ENCODE peak calls at places on chromosomes 5 and 9, in six cellular contexts. M, I, L, G, D and T are unnamed samples.

GRCh38 chr5:68544656-68545565 is 329.4 kb downstream of the PIK3R1 start:
- DNase-seq in M (no peak), I (peak), L (no peak), G (no peak), D (no peak), T (no peak)

GRCh38 chr9:88189371-88189770 is 51.1 kb upstream of the SPATA31C2 start:
- DNase-seq in M (no peak), I (no peak), L (no peak), G (no peak), D (no peak), T (no peak)

GRCh38 chr9:134293031-134293521 is 33.2 kb upstream of the RXRA start:
- DNase-seq in M (peak), I (no peak), L (no peak), G (no peak), D (no peak), T (no peak)

GRCh38 chr5:116009806-116010205 is 22.5 kb upstream of the ARL14EPL start:
- DNase-seq in M (no peak), I (no peak), L (peak), G (no peak), D (no peak), T (no peak)

GRCh38 chr9:105157178-105157583 is 87.3 kb upstream of the SLC44A1 start:
- DNase-seq in M (peak), I (peak), L (peak), G (no peak), D (peak), T (no peak)

GRCh38 chr5:112923148-112923917 is 1.3 kb upstream of the REEP5 start:
- DNase-seq in M (no peak), I (no peak), L (no peak), G (no peak), D (peak), T (peak)

GRCh38 chr5:89572696-89573095 is 689.7 kb upstream of the MEF2C start:
- DNase-seq in M (no peak), I (no peak), L (peak), G (no peak), D (no peak), T (no peak)

GRCh38 chr5:55667938-55668337 is 44.2 kb downstream of the SLC38A9 start:
- DNase-seq in M (no peak), I (no peak), L (no peak), G (no peak), D (no peak), T (no peak)

GRCh38 chr9:677461-678097 is 163.9 kb upstream of the DMRT1 start:
- DNase-seq in M (no peak), I (peak), L (peak), G (no peak), D (no peak), T (no peak)

GRCh38 chr9:77438653-77439052 is 209.5 kb downstream of the GNA14 start:
- DNase-seq in M (no peak), I (no peak), L (no peak), G (no peak), D (no peak), T (no peak)
- TF ChIP-seq CTCF in M (no peak), I (no peak), L (no peak), G (no peak), D (no peak), T (no peak)

DNA sequence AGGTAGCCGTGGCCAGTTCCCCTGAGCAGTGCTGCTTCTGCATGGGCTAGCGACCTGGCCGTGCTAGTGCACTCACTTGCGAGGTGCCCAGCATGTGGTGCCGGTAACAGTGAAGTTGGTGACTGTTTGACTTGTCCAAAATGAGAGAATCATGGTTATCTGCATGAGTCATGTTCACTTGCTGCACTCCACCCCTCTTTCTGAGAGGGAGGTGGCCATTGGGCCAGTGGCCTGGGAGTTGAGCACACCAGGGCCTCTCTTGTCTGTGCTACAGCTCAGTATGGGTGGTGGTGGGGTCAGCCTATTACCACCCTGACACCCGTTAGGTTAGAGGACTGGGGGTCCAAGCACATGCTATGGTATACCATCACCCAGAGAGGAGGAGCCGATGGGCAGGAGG is 55.4 kb upstream of the GARNL3 start:
- DNase-seq in M (no peak), I (no peak), L (no peak), G (no peak), D (no peak), T (no peak)
- TF ChIP-seq CTCF in M (no peak), I (no peak), L (no peak), G (no peak), D (no peak), T (no peak)

GRCh38 chr9:99964336-99964735 is 57.9 kb downstream of the STX17 start:
- DNase-seq in M (no peak), I (no peak), L (no peak), G (no peak), D (no peak), T (no peak)

GRCh38 chr9:99970481-99970880 is 64.0 kb downstream of the STX17 start:
- DNase-seq in M (no peak), I (no peak), L (no peak), G (no peak), D (no peak), T (no peak)

GRCh38 chr9:99966720-99967119 is 60.3 kb downstream of the STX17 start:
- DNase-seq in M (no peak), I (peak), L (peak), G (no peak), D (no peak), T (peak)

GRCh38 chr9:99966001-99966400 is 59.5 kb downstream of the STX17 start:
- DNase-seq in M (no peak), I (no peak), L (no peak), G (no peak), D (no peak), T (no peak)

GRCh38 chr9:99967457-99967856 is 61.0 kb downstream of the STX17 start:
- DNase-seq in M (no peak), I (no peak), L (no peak), G (no peak), D (no peak), T (no peak)
- TF ChIP-seq CTCF in M (no peak), I (no peak), L (no peak), G (no peak), D (no peak), T (no peak)

DNA sequence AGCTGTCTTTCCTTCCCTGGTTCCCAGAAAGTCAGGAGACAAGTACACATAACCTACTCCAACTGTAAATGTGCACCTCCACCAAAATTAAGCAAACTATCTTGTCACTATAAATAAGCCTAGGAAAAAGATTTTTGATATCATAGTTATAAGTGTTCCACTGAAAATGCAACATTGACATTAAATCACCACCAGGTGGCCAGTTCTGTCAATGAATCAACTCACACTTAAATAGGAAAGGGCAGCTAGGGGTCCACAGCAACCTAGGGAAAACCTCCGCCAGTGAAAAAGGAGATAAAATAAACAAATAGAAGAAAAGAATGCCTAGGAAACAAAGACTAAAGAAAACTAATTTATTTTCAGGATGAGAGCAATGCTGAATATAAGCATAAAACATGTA is 243.0 kb upstream of the PTPRD start:
- DNase-seq in M (no peak), I (peak), L (peak), G (no peak), D (no peak), T (no peak)
- TF ChIP-seq CTCF in M (no peak), I (peak), L (no peak), G (peak), D (peak), T (no peak)

DNA sequence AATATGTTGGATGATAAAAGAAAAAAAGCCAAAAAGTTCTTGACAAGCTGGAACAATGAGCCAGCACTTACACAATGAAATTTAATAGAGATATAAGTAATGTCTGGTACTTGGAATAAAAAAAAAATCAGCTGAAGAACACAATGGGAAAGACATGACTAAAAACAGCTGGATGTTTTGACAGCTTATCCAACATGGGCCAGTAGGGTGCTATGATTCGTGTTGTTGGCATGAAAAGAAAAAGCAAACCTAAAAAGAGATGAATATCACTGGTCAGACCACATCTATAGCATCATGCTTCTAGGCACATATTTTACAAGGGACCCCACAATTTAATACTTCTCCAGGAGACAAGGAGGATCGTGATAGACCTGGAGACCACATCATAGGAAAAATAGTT is 175.3 kb downstream of the ARL15 start:
- DNase-seq in M (no peak), I (no peak), L (peak), G (no peak), D (no peak), T (no peak)
- TF ChIP-seq CTCF in M (no peak), I (no peak), L (no peak), G (no peak), D (no peak), T (no peak)

GRCh38 chr9:92706218-92706940 is 36.4 kb upstream of the IPPK start:
- DNase-seq in M (no peak), I (peak), L (no peak), G (no peak), D (peak), T (no peak)
- TF ChIP-seq CTCF in M (peak), I (peak), L (no peak), G (peak), D (peak), T (peak)

DNA sequence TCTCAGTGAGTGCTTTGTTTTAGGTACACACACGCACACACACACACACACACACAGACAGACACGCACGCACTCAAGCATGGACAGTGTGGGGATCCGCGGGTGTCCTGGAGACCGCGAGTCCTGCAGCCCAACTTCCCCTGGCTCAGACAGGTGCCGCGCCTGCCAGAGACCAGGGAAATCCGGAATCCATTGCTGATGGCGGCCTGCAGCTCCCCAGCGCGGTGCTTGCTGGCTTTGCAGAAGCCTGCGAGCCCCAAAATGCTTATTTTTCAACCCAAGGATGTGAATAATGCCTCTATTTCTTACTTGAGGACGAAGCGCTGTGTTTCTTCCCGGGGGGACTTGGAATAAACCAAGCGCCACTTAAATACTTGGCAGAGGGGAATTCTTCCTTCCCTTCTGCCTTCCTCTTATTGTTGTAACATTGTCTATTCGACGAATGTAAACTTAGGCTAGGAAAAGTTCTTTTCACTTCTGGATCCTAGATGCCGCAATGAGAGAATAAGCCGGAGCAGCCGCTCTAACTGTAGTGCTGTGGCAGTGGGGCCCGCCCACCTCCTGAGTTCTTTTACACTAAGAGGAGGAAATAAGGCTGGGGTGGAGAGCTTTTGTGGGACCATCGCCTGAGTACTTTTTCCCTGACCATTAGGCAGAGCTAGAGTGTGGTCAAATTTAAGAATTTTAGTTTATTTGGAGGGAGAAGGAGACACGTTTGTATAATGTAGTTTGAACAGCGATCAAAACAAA is 804 bp downstream of the ITGA2 start:
- DNase-seq in M (peak), I (no peak), L (peak), G (no peak), D (no peak), T (no peak)
- TF ChIP-seq CTCF in M (peak), I (peak), L (peak), G (peak), D (no peak), T (no peak)

GRCh38 chr5:150148408-150148927 is 7.2 kb downstream of the PDGFRB start:
- DNase-seq in M (no peak), I (no peak), L (no peak), G (no peak), D (no peak), T (no peak)
- TF ChIP-seq CTCF in M (no peak), I (no peak), L (no peak), G (no peak), D (no peak), T (no peak)

DNA sequence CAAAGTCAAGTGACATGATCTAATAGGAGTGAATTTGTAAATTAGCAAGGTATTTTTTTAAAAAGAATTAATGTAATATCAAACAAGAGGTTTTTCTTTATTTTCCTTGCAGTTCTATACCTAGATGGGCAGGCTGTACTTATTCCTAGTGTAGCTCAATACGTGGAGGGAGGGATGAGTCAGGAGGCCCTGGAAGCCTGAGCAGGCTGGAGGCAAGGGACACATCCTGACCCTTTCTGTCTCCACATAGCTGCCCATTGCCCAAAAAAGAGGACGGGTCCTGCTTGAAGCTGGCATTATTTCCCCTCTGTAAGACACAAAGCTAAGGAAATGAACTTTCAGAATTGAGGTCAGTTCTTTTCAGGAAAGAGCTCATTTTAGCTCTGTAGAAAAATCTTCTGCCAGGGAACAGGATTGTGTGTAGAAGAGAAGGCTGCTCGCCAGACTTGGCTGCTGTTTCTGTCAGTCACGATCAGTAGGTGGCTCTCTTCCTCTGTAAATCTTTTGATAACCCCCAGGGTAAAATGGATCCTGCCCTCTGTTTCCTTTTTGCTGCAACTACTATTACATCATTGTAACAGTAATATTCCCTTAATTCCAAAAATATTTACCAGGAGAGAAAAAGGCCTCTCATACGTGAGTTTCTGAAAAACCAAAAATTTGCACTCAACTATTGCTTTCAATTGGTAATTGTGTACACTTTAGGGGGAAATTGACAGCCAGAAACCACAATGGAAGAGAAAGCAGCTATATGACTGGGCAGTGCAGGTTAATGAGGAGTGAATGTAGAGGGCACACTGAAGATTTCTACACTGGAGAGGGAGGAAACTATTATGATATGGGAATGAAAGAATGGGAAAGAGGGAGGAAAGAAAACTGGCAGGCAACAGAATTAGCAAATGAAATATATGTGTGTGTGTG is 12.3 kb upstream of the IFNW1 start:
- DNase-seq in M (no peak), I (peak), L (peak), G (no peak), D (peak), T (no peak)
- TF ChIP-seq CTCF in M (no peak), I (peak), L (no peak), G (no peak), D (peak), T (peak)